ENCODE peak calls at places on chromosomes 12 and 14, in ten cellular contexts. F is HepG2, V is Peyer's patch, J is neural progenitor cell, U is psoas muscle, I is right atrium auricular region, T is upper lobe of right lung, H is sigmoid colon, Z is breast epithelium, Q is ovary. A is an unnamed sample.

GRCh38 chr12:99059824-99060526 is 414.9 kb downstream of the APAF1 start:
- DNase-seq in U (peak; percentile 20), H (no peak), V (no peak), J (peak; percentile 44), Z (no peak), Q (no peak), T (no peak), F (no peak), I (peak; percentile 73), A (no peak)

GRCh38 chr12:120938496-120938895 is 34.3 kb upstream of the SPPL3 start:
- DNase-seq in T (no peak), Z (no peak), I (no peak), H (no peak), U (no peak), Q (no peak), V (no peak), F (no peak), J (no peak), A (no peak)

GRCh38 chr14:58978336-58978735 is 210.1 kb upstream of the DAAM1 start:
- DNase-seq in Q (peak; percentile 57), I (no peak), U (no peak), V (no peak), Z (no peak), F (no peak), H (no peak), J (no peak), T (no peak), A (no peak)

GRCh38 chr12:57751788-57752667 is at the start of gene CDK4:
- DNase-seq in Q (peak; percentile 99), V (peak; percentile 98), H (peak; percentile 100), J (peak; percentile 100), T (peak; percentile 99), I (peak; percentile 100), U (peak; percentile 99), F (peak; percentile 99), Z (peak; percentile 100), A (peak; percentile 99)

GRCh38 chr14:105336477-105337287 is 22.1 kb downstream of the PACS2 start:
- DNase-seq in J (no peak), Q (no peak), I (no peak), Z (no peak), U (no peak), H (no peak), T (no peak), F (no peak), V (no peak), A (no peak)

GRCh38 chr12:105467710-105468366 is 137.3 kb downstream of the C12orf75 start:
- DNase-seq in H (no peak), F (no peak), V (no peak), I (no peak), J (no peak), U (no peak), Z (no peak), Q (no peak), T (no peak), A (no peak)

GRCh38 chr12:26022043-26022442 is 63.6 kb downstream of the RASSF8 start:
- DNase-seq in T (no peak), H (no peak), Z (no peak), I (no peak), V (no peak), F (no peak), U (no peak), Q (no peak), J (no peak), A (no peak)

GRCh38 chr12:64779349-64779974 is 20.3 kb upstream of the GNS start:
- DNase-seq in U (no peak), Z (no peak), J (peak; percentile 9), V (no peak), F (no peak), T (no peak), I (no peak), Q (no peak), H (no peak), A (no peak)

GRCh38 chr12:119589087-119589486 is 4.5 kb upstream of the TMEM233 start:
- DNase-seq in U (no peak), V (no peak), H (no peak), J (no peak), T (no peak), Z (no peak), F (no peak), Q (no peak), I (no peak), A (no peak)

GRCh38 chr12:110247340-110248095 is 33.5 kb upstream of the ATP2A2 start:
- DNase-seq in Z (peak; percentile 77), V (peak; percentile 90), Q (peak; percentile 53), J (no peak), T (peak; percentile 71), U (peak; percentile 35), F (peak; percentile 89), I (peak; percentile 56), H (no peak), A (peak; percentile 63)

GRCh38 chr14:58912799-58913432 is 275.2 kb downstream of the DACT1 start:
- DNase-seq in Q (no peak), J (no peak), U (no peak), I (no peak), Z (no peak), T (no peak), H (no peak), V (no peak), F (no peak), A (no peak)

GRCh38 chr14:49769171-49769570 is 1.2 kb downstream of the KLHDC2 start:
- DNase-seq in H (no peak), Q (no peak), I (no peak), U (no peak), Z (no peak), J (peak; percentile 5), T (no peak), F (peak; percentile 53), V (no peak), A (no peak)

GRCh38 chr12:95116773-95117172 is 43.4 kb upstream of the NR2C1 start:
- DNase-seq in J (no peak), Q (no peak), T (no peak), F (no peak), V (no peak), H (no peak), U (no peak), I (no peak), Z (no peak), A (no peak)

GRCh38 chr12:109728921-109729836 is 15.6 kb downstream of the FAM222A start:
- DNase-seq in J (no peak), I (no peak), T (peak; percentile 49), H (peak; percentile 59), U (no peak), Q (peak; percentile 29), F (no peak), V (peak; percentile 25), Z (no peak), A (peak; percentile 1)

GRCh38 chr12:30622509-30622908 is 73.2 kb downstream of the IPO8 start:
- DNase-seq in Q (no peak), U (no peak), Z (no peak), J (no peak), I (no peak), T (no peak), F (no peak), V (no peak), H (no peak), A (no peak)

GRCh38 chr14:73027984-73028383 is 1.1 kb upstream of the ZFYVE1 start:
- DNase-seq in T (no peak), J (no peak), Q (no peak), Z (no peak), H (no peak), I (no peak), F (no peak), V (no peak), U (no peak), A (no peak)

GRCh38 chr14:81565441-81566290 is 32.0 kb upstream of the SEL1L start:
- DNase-seq in T (no peak), F (peak; percentile 24), H (no peak), U (no peak), Z (no peak), V (no peak), J (peak; percentile 59), Q (no peak), I (no peak), A (peak; percentile 38)

GRCh38 chr12:67433393-67434175 is 164.4 kb downstream of the CAND1 start:
- DNase-seq in Z (no peak), U (no peak), I (no peak), V (no peak), J (no peak), H (no peak), T (no peak), Q (no peak), F (no peak), A (no peak)

GRCh38 chr14:69610859-69611263 is 535 bp upstream of the SUSD6 start:
- DNase-seq in V (no peak), J (peak; percentile 41), U (no peak), H (no peak), Q (no peak), I (no peak), F (no peak), Z (no peak), T (no peak), A (no peak)

GRCh38 chr12:108850854-108851573 is 6.4 kb downstream of the SSH1 start:
- DNase-seq in T (no peak), I (peak; percentile 90), Z (no peak), U (peak; percentile 59), F (no peak), H (peak; percentile 81), J (no peak), V (no peak), Q (no peak), A (peak; percentile 46)

GRCh38 chr12:15772405-15773018 is 16.7 kb downstream of the EPS8 start:
- DNase-seq in U (no peak), Q (no peak), F (peak; percentile 19), J (peak; percentile 39), Z (no peak), H (no peak), T (no peak), V (no peak), I (no peak), A (no peak)

GRCh38 chr12:124432376-124432775 is 135.0 kb downstream of the NCOR2 start:
- DNase-seq in F (no peak), U (no peak), Q (no peak), J (no peak), I (no peak), V (no peak), Z (no peak), H (no peak), T (no peak), A (no peak)
- H3K27ac ChIP-seq in F (no peak overlapping the region), U (peak overlapping the region; percentile 58), Q (no peak overlapping the region), J (no peak overlapping the region), I (peak overlapping the region; percentile 63), V (no peak overlapping the region), Z (peak overlapping the region; percentile 80), H (peak overlapping the region; percentile 59), T (no peak overlapping the region), A (no peak overlapping the region)

GRCh38 chr12:111642681-111643427 is 42.9 kb downstream of the BRAP start:
- DNase-seq in H (no peak), J (no peak), I (no peak), Q (no peak), U (no peak), V (no peak), F (no peak), Z (no peak), T (no peak), A (no peak)
- TF ChIP-seq CTCF in H (no peak), J (no peak), I (peak; percentile 35), Q (no peak), U (no peak), V (no peak), F (no peak), Z (no peak), T (no peak), A (no peak)

GRCh38 chr12:52165096-52165855 is 26.5 kb downstream of the KRT80 start:
- DNase-seq in H (no peak), I (no peak), U (no peak), Q (no peak), T (no peak), V (no peak), Z (no peak), F (no peak), J (no peak), A (no peak)
- H3K27ac ChIP-seq in H (no peak overlapping the region), I (no peak overlapping the region), U (no peak overlapping the region), Q (no peak overlapping the region), T (no peak overlapping the region), V (no peak overlapping the region), Z (peak overlapping the region; percentile 11), F (no peak overlapping the region), J (no peak overlapping the region), A (no peak overlapping the region)

GRCh38 chr12:69639400-69640016 is 28.8 kb upstream of the LRRC10 start:
- DNase-seq in Z (peak; percentile 22), F (peak; percentile 52), Q (peak; percentile 71), J (peak; percentile 81), T (peak; percentile 78), I (peak; percentile 66), H (peak; percentile 70), V (peak; percentile 74), U (peak; percentile 53), A (peak; percentile 71)
- TF ChIP-seq CTCF in Z (peak; percentile 56), F (peak; percentile 89), Q (peak; percentile 31), J (peak; percentile 96), T (peak; percentile 89), I (peak; percentile 89), H (peak; percentile 54), V (peak; percentile 73), U (peak; percentile 86), A (peak; percentile 82)